ENCODE peak calls at places on chromosomes 2 and 18, in seven cellular contexts. R is cardiac fibroblast, S is RWPE1, T is colonic mucosa, Z is progenitor cell of endocrine pancreas, D is OCI-LY7, J is HCT116. N is an unnamed sample.

GRCh38 chr2:238141541-238142318 is 3.3 kb downstream of the KLHL30 start:
- DNase-seq in R (no peak), S (peak), T (peak), Z (no peak), D (no peak), J (peak), N (no peak)

GRCh38 chr2:183951636-183952035 is 646.7 kb upstream of the ZNF804A start:
- DNase-seq in R (peak), S (no peak), T (no peak), Z (no peak), D (no peak), J (no peak), N (no peak)

GRCh38 chr18:22544626-22545025 is 126.9 kb upstream of the CTAGE1 start:
- DNase-seq in R (no peak), S (no peak), T (no peak), Z (no peak), D (no peak), J (no peak), N (no peak)

GRCh38 chr2:193267496-193268002 is 1072.8 kb upstream of the TMEFF2 start:
- DNase-seq in R (no peak), S (no peak), T (no peak), Z (no peak), D (no peak), J (no peak), N (no peak)

GRCh38 chr2:3146175-3146574 is 231.4 kb downstream of the EIPR1 start:
- DNase-seq in R (no peak), S (no peak), T (no peak), Z (no peak), D (peak), J (no peak), N (no peak)

GRCh38 chr2:96534701-96535181 is 1.8 kb upstream of the ARID5A start:
- DNase-seq in R (no peak), S (peak), T (no peak), Z (no peak), D (no peak), J (no peak), N (no peak)

GRCh38 chr2:157247068-157247407 is 10.5 kb upstream of the GALNT5 start:
- DNase-seq in R (no peak), S (no peak), T (no peak), Z (no peak), D (no peak), J (no peak), N (no peak)

GRCh38 chr18:35324926-35325655 is 19.1 kb downstream of the ZNF24 start:
- DNase-seq in R (peak), S (no peak), T (no peak), Z (no peak), D (no peak), J (no peak), N (no peak)

GRCh38 chr2:133787651-133788050 is 219.4 kb upstream of the NCKAP5 start:
- DNase-seq in R (no peak), S (no peak), T (no peak), Z (no peak), D (no peak), J (no peak), N (no peak)

GRCh38 chr2:39121523-39122063 is 742 bp upstream of the SOS1 start:
- DNase-seq in R (no peak), S (no peak), T (no peak), Z (no peak), D (peak), J (no peak), N (no peak)

DNA sequence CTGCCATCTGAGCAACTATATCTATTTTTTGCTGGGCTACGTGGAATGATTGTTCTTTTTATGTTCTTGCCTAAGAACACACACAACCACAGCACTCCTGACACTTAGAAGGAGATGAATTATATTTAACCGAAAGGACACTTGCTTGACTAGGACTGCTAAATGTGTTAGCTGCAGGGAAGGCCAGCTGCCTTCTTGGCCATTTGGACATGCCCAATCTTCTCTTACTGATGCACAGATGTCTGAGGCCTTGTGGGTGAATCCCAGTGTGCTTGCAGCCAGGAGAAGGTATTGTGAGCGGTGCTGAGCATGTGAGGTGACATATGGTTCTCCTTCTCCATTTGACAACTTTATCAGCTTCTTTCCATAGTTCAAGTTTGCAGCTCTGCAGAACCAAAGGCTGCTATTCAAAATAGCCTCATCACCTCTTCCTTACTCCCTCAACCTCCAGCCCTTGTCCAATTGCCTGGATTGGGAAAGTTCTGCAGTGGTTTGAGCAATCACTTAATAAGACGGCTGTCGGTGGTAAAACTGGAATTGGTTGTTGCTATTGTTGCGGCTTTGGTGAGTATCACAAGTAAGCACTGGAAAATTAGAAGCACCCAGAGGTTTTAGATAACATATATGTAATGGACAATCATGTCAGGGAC is 1113.3 kb downstream of the TSN start:
- DNase-seq in R (no peak), S (no peak), T (no peak), Z (no peak), D (no peak), J (no peak), N (no peak)
- TF ChIP-seq CTCF in R (no peak), S (no peak), T (no peak), Z (no peak), D (no peak), J (no peak), N (no peak)

GRCh38 chr2:23636412-23636811 is 251.4 kb downstream of the KLHL29 start:
- DNase-seq in R (peak), S (no peak), T (no peak), Z (no peak), D (no peak), J (no peak), N (peak)
- TF ChIP-seq CTCF in R (peak), S (no peak), T (no peak), Z (no peak), D (peak), J (no peak), N (no peak)

GRCh38 chr2:213159768-213160167 is 8.4 kb upstream of the IKZF2 start:
- DNase-seq in R (peak), S (no peak), T (no peak), Z (no peak), D (no peak), J (no peak), N (no peak)

GRCh38 chr2:213157242-213157641 is 5.8 kb upstream of the IKZF2 start:
- DNase-seq in R (peak), S (no peak), T (no peak), Z (no peak), D (peak), J (no peak), N (no peak)

GRCh38 chr2:213152888-213153287 is 1.5 kb upstream of the IKZF2 start:
- DNase-seq in R (no peak), S (no peak), T (no peak), Z (no peak), D (no peak), J (no peak), N (no peak)

GRCh38 chr2:213152065-213152794 is 818 bp upstream of the IKZF2 start:
- DNase-seq in R (peak), S (peak), T (peak), Z (peak), D (peak), J (peak), N (peak)

DNA sequence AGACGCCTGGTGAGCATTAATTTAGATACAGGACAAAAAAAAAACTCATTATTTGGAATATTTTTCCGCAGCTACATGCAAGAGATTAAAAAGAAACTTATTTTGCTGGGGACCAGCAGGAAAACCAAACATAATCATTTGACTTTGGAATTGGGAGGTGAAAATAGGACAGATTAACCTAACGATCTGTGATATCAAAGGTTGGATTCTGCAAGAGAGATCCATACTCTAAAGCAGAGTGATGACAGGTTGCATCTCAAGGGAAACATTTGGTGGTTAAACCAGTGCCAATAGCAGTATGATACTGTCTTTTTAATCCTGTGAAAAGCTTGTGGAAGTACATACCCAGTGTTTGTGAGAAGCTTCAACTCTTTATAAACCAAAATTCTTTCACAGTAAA is 5.3 kb upstream of the IKZF2 start:
- DNase-seq in R (no peak), S (no peak), T (no peak), Z (no peak), D (no peak), J (no peak), N (no peak)
- TF ChIP-seq CTCF in R (no peak), S (no peak), T (no peak), Z (no peak), D (no peak), J (no peak), N (no peak)

GRCh38 chr2:110679865-110680264 is 2.0 kb upstream of the BUB1 start:
- DNase-seq in R (no peak), S (no peak), T (no peak), Z (no peak), D (no peak), J (no peak), N (no peak)

GRCh38 chr2:110677530-110678456 is at the start of gene BUB1:
- DNase-seq in R (peak), S (peak), T (peak), Z (peak), D (peak), J (peak), N (peak)

GRCh38 chr2:110678457-110679336 is 834 bp upstream of the BUB1 start:
- DNase-seq in R (peak), S (peak), T (peak), Z (no peak), D (peak), J (no peak), N (peak)

GRCh38 chr2:110677080-110677479 is 783 bp downstream of the BUB1 start:
- DNase-seq in R (peak), S (no peak), T (no peak), Z (no peak), D (no peak), J (no peak), N (no peak)

DNA sequence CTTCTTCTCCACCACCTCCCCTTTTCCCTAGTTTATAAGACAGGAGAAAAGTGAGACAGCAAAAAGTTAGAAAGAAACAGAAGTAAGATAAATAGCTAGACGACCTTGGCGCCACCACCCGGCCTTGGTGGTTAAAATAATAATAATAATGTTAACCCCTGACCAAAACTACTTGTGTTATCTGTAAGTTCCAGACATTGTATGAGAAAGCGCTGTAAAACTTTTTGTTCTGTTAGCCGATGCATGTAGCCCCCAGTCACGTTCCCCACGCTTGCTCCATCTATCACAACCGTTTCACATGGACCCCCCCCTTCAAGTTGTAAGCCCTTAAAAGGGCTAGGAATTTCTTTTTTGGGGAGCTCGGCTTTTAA is 1.5 kb upstream of the BUB1 start:
- DNase-seq in R (peak), S (no peak), T (no peak), Z (no peak), D (peak), J (no peak), N (no peak)
- TF ChIP-seq CTCF in R (no peak), S (no peak), T (no peak), Z (no peak), D (peak), J (no peak), N (no peak)

GRCh38 chr2:20755132-20755800 is 67.6 kb downstream of the LDAH start:
- DNase-seq in R (peak), S (no peak), T (no peak), Z (no peak), D (peak), J (no peak), N (no peak)
- TF ChIP-seq CTCF in R (no peak), S (no peak), T (no peak), Z (peak), D (peak), J (no peak), N (no peak)

GRCh38 chr2:223618172-223619035 is 16.2 kb upstream of the SCG2 start:
- DNase-seq in R (no peak), S (no peak), T (no peak), Z (no peak), D (no peak), J (no peak), N (peak)
- TF ChIP-seq CTCF in R (no peak), S (no peak), T (no peak), Z (peak), D (peak), J (no peak), N (no peak)